ENCODE peak calls at places on chromosomes 1 and 21, in nine cellular contexts. K is transverse colon, W is brain microvascular endothelial cell, L is A549, B is colonic mucosa, T is psoas muscle, M is prostate gland, F is MM.1S, A is heart right ventricle. Q is an unnamed sample.
A peak's percentile ranks its signal among the peaks of the same experiment; 100 is the strongest.

GRCh38 chr1:180907313-180908055 is 5.2 kb upstream of the KIAA1614 start:
- DNase-seq in M (no peak), T (no peak), K (no peak), W (no peak), F (no peak), A (no peak), B (no peak), L (no peak), Q (no peak)

GRCh38 chr1:67937010-67937409 is 103.7 kb upstream of the GNG12 start:
- DNase-seq in M (no peak), F (no peak), L (no peak), W (no peak), B (no peak), A (no peak), T (no peak), K (no peak), Q (no peak)

GRCh38 chr1:48039088-48040049 is 42.2 kb upstream of the TRABD2B start:
- DNase-seq in F (no peak), T (no peak), W (no peak), L (no peak), B (no peak), A (no peak), K (no peak), M (no peak), Q (no peak)

GRCh38 chr1:204011426-204011825 is 61.5 kb upstream of the SOX13 start:
- DNase-seq in A (no peak), M (no peak), L (no peak), T (no peak), F (no peak), W (no peak), K (no peak), B (no peak), Q (no peak)

GRCh38 chr1:234896477-234897364 is 231.9 kb downstream of the TOMM20 start:
- DNase-seq in W (no peak), B (no peak), M (no peak), A (no peak), K (no peak), T (no peak), L (no peak), F (no peak), Q (no peak)

GRCh38 chr1:87329756-87330200 is 1.1 kb downstream of the LMO4 start:
- DNase-seq in M (no peak), W (no peak), B (no peak), T (no peak), L (no peak), F (peak; percentile 41), A (no peak), K (no peak), Q (no peak)

GRCh38 chr1:156342556-156342955 is 4.2 kb downstream of the TSACC start:
- DNase-seq in W (peak; percentile 22), M (no peak), K (no peak), A (no peak), F (no peak), L (no peak), T (no peak), B (no peak), Q (no peak)

GRCh38 chr21:37230632-37231246 is 36.4 kb downstream of the VPS26C start:
- DNase-seq in K (no peak), T (no peak), B (no peak), F (no peak), M (no peak), L (no peak), A (no peak), W (no peak), Q (no peak)

GRCh38 chr1:196002906-196003305 is 605.3 kb downstream of the KCNT2 start:
- DNase-seq in L (no peak), F (no peak), T (no peak), W (no peak), M (no peak), B (no peak), A (no peak), K (no peak), Q (no peak)

GRCh38 chr1:172054172-172054571 is 212.9 kb downstream of the DNM3 start:
- DNase-seq in L (no peak), W (no peak), M (no peak), K (no peak), F (no peak), A (no peak), B (no peak), T (no peak), Q (no peak)

GRCh38 chr1:93578911-93579825 is 102.5 kb downstream of the BCAR3 start:
- DNase-seq in L (no peak), A (no peak), M (no peak), W (no peak), B (peak; percentile 74), F (no peak), K (peak; percentile 51), T (no peak), Q (no peak)

DNA sequence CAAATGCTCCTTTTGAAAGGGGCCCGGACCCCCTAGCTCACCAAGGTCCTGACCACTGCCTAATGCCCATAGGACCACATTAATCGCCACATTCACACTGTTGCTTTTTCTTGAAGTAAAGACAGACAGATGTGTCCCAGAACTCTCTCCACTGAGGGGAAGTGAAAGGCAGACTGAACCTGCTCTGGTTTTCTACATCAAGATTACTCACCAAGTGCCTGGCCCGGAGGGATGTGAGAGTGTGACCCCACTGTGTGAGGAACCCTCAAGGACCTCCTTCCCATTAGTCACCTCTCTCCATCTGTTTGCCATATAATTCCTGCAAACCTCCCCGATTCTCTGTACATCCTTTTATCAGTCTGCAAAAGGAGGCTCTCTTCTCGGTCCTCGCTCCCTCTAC is 381.5 kb downstream of the OMA1 start:
- DNase-seq in T (no peak), M (no peak), B (no peak), F (no peak), L (no peak), K (no peak), W (no peak), A (no peak), Q (no peak)
- H3K4me3 ChIP-seq in T (no peak overlapping the region), M (no peak overlapping the region), B (no peak overlapping the region), F (no peak overlapping the region), L (no peak overlapping the region), K (no peak overlapping the region), W (no peak overlapping the region), A (no peak overlapping the region), Q (no peak overlapping the region)

DNA sequence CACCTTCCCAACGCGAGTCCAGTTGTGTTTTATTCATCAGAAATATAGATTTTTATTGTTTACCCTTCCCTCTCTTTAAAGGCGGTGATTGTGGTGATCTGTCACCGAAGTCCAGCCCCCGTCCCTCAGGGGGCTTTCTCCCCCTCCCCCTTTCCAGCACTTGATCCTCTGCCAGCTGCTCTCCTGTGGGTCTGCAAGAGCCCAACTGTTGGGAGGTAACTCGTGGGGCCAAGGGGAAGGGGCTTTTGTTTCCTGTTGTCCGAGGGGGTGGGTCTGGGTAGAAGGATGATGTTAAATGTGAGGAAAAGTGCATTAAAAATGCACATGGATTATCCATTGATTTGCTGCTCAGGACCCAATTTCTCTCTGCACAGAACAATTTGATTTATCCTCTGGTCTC is 175.9 kb downstream of the RHOU start:
- DNase-seq in B (no peak), F (no peak), W (no peak), T (no peak), A (no peak), L (no peak), M (no peak), K (no peak), Q (no peak)
- H3K27ac ChIP-seq in B (no peak overlapping the region), F (no peak overlapping the region), W (no peak overlapping the region), T (no peak overlapping the region), A (no peak overlapping the region), L (no peak overlapping the region), M (no peak overlapping the region), K (no peak overlapping the region), Q (peak overlapping the region; percentile 53)

GRCh38 chr1:112527266-112528010 is 18.7 kb downstream of the WNT2B start:
- DNase-seq in A (no peak), B (no peak), F (no peak), T (no peak), K (no peak), W (peak; percentile 64), M (no peak), L (no peak), Q (no peak)

GRCh38 chr1:112522621-112523020 is 13.9 kb downstream of the WNT2B start:
- DNase-seq in F (no peak), W (peak; percentile 98), K (no peak), T (no peak), A (no peak), M (no peak), L (no peak), B (no peak), Q (no peak)

GRCh38 chr1:112524986-112525385 is 16.2 kb downstream of the WNT2B start:
- DNase-seq in A (no peak), T (no peak), L (no peak), M (no peak), F (no peak), B (no peak), W (no peak), K (no peak), Q (no peak)

GRCh38 chr1:112528076-112528475 is 19.3 kb downstream of the WNT2B start:
- DNase-seq in M (no peak), B (no peak), K (no peak), L (no peak), T (no peak), W (no peak), A (no peak), F (no peak), Q (no peak)

DNA sequence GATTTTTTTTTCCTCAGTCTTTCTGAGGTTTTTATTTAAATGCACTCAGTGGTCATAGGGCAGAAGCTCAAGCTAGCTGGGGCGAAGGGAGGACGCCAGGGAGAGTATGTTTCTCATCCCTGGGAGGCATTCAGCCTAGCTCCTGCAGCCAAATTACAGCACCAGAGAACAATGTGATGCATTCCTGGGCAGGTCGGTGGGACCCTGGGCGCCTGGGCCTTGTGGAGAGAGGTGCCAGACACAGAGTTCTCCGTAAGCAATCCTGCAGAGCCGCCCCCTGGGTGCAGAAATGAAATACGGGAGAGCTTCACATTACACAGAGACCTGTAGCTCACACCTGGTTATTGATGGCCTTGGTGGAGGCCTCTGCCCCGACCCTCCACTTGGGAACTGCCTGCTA is 15.5 kb downstream of the WNT2B start:
- DNase-seq in L (no peak), B (no peak), K (no peak), A (peak; percentile 52), M (no peak), T (no peak), F (no peak), W (peak; percentile 94), Q (no peak)
- TF ChIP-seq CTCF in L (no peak), B (no peak), K (no peak), A (peak; percentile 33), M (no peak), T (no peak), F (no peak), W (no peak), Q (no peak)

DNA sequence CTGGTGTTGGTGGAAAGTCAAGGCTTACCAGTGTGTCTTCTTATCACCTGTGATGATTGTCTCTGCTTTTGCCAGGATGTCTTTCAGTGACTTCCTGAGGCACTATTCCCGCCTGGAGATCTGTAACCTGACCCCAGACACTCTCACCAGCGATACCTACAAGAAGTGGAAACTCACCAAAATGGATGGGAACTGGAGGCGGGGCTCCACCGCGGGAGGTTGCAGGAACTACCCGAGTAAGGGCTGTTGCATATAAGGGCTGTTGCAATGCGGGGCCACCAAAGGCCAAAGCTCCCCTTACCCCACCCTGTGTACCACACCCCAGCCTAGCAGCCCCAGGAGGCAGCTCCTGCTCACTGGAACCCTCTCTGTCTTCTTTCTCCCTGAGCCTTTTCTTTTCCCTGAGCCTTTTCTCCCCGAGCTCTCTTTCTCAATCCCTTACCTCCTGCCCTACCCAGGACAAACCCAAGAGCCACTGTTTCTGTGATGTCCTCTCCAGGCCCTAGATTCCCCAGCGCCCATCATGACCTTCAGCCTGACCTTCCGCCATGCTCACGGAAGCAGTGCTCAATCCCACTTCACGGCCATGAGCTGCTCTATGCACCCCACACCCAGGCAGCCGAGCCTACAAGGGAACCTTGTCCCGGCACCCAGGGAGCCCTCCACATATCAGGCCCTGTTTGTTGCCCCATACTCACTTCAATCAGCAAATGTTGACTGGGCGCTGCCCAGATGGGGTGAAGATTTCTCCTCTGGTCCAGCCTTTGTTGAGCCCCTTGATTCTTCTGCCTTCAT is 40.6 kb downstream of the CAPN2 start:
- DNase-seq in M (no peak), F (no peak), A (no peak), W (no peak), K (no peak), T (no peak), B (no peak), L (no peak), Q (no peak)
- H3K4me3 ChIP-seq in M (no peak overlapping the region), F (no peak overlapping the region), A (no peak overlapping the region), W (no peak overlapping the region), K (no peak overlapping the region), T (no peak overlapping the region), B (no peak overlapping the region), L (no peak overlapping the region), Q (no peak overlapping the region)